ENCODE peak calls at places on chromosomes 4 and X, in nine cellular contexts. V is SK-N-SH, H is RWPE2, N is GM23248, G is spleen, U is testis, O is H9, T is cardiac muscle cell, D is body of pancreas. S is an unnamed sample.

GRCh38 chr4:22969314-22969896 is 276.7 kb downstream of the GBA3 start:
- DNase-seq in V (no peak), H (no peak), N (peak; percentile 25), G (no peak), U (no peak), O (no peak), T (no peak), D (no peak), S (peak; percentile 79)

GRCh38 chrX:104854188-104854587 is 288.2 kb downstream of the IL1RAPL2 start:
- DNase-seq in V (no peak), H (no peak), N (no peak), G (no peak), U (no peak), O (no peak), T (no peak), D (no peak), S (peak; percentile 80)

GRCh38 chr4:140152015-140152703 is 1.8 kb downstream of the MAML3 start:
- DNase-seq in V (peak; percentile 84), H (peak; percentile 67), N (peak; percentile 80), G (peak; percentile 93), U (peak; percentile 82), O (no peak), T (peak; percentile 84), D (peak; percentile 83), S (no peak)

GRCh38 chr4:77022581-77023133 is 53.1 kb downstream of the CCNI start:
- DNase-seq in V (peak; percentile 24), H (no peak), N (peak; percentile 79), G (no peak), U (no peak), O (peak; percentile 87), T (peak; percentile 24), D (no peak), S (peak; percentile 87)

GRCh38 chr4:35506161-35506560 is 738.2 kb downstream of the ARAP2 start:
- DNase-seq in V (no peak), H (no peak), N (no peak), G (no peak), U (no peak), O (no peak), T (no peak), D (no peak), S (no peak)

GRCh38 chr4:3270141-3270611 is 21.2 kb downstream of the MSANTD1 start:
- DNase-seq in V (peak; percentile 23), H (no peak), N (no peak), G (no peak), U (no peak), O (no peak), T (no peak), D (peak; percentile 76), S (peak; percentile 14)

GRCh38 chrX:9144643-9145290 is 110.8 kb upstream of the FAM9B start:
- DNase-seq in V (no peak), H (no peak), N (peak; percentile 51), G (no peak), U (no peak), O (no peak), T (no peak), D (no peak), S (no peak)

GRCh38 chr4:152680988-152681731 is 1.4 kb upstream of the TMEM154 start:
- DNase-seq in V (no peak), H (peak; percentile 79), N (peak; percentile 83), G (no peak), U (no peak), O (no peak), T (no peak), D (no peak), S (peak; percentile 93)

GRCh38 chr4:41590591-41590990 is 52.6 kb downstream of the LIMCH1 start:
- DNase-seq in V (peak; percentile 50), H (no peak), N (no peak), G (no peak), U (no peak), O (no peak), T (no peak), D (peak; percentile 35), S (no peak)

GRCh38 chrX:114344756-114345155 is 239.1 kb upstream of the HTR2C start:
- DNase-seq in V (peak; percentile 31), H (no peak), N (peak; percentile 61), G (no peak), U (no peak), O (no peak), T (peak; percentile 61), D (no peak), S (peak; percentile 7)

GRCh38 chrX:124690495-124690894 is 344.1 kb downstream of the SH2D1A start:
- DNase-seq in V (no peak), H (no peak), N (no peak), G (no peak), U (no peak), O (no peak), T (no peak), D (no peak), S (no peak)

GRCh38 chr4:38132140-38132673 is 172.0 kb downstream of the PTTG2 start:
- DNase-seq in V (peak; percentile 49), H (no peak), N (peak; percentile 99), G (no peak), U (peak; percentile 60), O (no peak), T (peak; percentile 66), D (peak; percentile 57), S (peak; percentile 99)

DNA sequence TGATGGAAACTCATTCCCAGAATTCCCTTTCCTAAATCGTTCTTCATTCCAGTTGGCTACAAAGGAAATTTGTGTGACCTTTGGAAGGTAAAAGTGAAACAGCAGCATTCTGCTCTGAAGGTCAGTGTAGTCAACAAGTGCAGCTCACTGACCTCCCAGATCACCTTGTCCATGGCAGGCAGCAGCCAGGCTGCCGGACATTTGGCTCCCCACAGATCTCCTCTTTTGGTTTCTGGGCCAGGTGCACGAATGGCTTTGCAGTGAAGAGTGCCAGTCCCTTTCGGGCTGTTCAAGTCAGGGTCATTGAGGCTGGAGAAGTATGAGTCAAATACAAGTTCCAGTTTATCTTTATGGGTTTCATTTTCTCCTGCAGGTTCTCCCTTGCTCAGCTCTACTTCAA is 14.3 kb downstream of the GPRIN3 start:
- DNase-seq in V (no peak), H (no peak), N (no peak), G (no peak), U (no peak), O (no peak), T (no peak), D (no peak), S (no peak)
- H3K4me1 ChIP-seq in V (no peaks in the 10 kb centered on the region), H (no peaks in the 10 kb centered on the region), N (peaks cover 3% of the 10 kb centered on the region), G (peaks cover 73% of the 10 kb centered on the region), U (no peaks in the 10 kb centered on the region), O (peaks cover 2% of the 10 kb centered on the region), T (peaks cover 30% of the 10 kb centered on the region), D (peaks cover 63% of the 10 kb centered on the region), S (no peaks in the 10 kb centered on the region)

DNA sequence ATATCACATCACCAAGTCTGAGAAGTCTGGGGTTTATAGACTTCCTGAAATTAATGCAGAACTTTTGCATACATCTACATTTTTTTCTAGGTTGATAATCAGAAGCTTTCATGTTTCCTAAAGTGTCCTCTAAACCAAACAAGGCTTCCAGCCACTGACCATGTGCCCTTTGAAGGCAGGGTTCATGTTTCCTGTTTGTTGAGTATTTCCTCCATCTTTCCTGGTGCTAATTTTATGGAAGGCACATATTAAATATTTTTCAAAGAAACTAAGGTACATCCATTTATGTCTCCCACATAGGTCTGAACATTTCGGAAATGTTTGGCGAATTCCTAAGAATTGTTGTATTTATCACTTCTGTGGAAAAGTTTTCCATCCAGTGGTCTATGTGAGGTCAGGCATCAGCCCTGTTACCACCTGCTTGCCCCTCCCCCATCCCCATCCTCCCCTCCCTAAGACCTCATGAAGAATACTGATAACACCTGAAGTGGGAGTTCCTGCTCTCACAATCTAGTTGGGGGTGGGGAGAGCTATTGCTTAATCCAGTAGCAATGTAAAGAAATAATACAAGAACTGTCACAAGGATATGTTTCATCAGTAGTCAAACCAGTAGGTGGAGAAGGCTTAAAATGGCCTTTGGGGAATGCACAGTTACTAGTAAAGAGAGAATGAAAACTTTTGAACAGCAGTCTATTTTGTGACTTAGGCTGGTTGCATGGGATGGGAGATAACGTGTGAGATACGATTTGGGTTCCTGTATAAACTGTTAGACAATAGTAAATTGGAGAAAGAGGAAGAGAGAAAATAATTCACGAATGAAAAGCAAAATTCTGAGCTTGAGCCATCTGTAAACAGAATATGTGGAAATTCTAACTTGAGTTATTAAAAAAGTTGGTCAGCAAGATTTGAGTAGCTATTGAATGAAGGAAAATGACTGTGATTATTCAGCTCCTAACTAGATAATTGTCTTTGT is 5.9 kb downstream of the GALNT7 start:
- DNase-seq in V (no peak), H (no peak), N (no peak), G (no peak), U (no peak), O (no peak), T (no peak), D (no peak), S (no peak)
- H3K4me1 ChIP-seq in V (peaks cover 31% of the 10 kb centered on the region), H (peaks cover 14% of the 10 kb centered on the region), N (peaks cover 8% of the 10 kb centered on the region), G (peaks cover 46% of the 10 kb centered on the region), U (peaks cover 5% of the 10 kb centered on the region), O (peaks cover 34% of the 10 kb centered on the region), T (peaks cover 16% of the 10 kb centered on the region), D (peaks cover 27% of the 10 kb centered on the region), S (peaks cover 10% of the 10 kb centered on the region)

GRCh38 chr4:6747690-6748068 is 31.7 kb downstream of the BLOC1S4 start:
- DNase-seq in V (no peak), H (no peak), N (peak; percentile 26), G (no peak), U (peak; percentile 24), O (no peak), T (no peak), D (no peak), S (no peak)
- H3K4me1 ChIP-seq in V (no peaks in the 10 kb centered on the region), H (peaks cover 10% of the 10 kb centered on the region), N (peaks cover 11% of the 10 kb centered on the region), G (peaks cover 45% of the 10 kb centered on the region), U (peaks cover 33% of the 10 kb centered on the region), O (no peaks in the 10 kb centered on the region), T (no peaks in the 10 kb centered on the region), D (peaks cover 36% of the 10 kb centered on the region), S (peaks cover 14% of the 10 kb centered on the region)

GRCh38 chr4:118757761-118758213 is 72.6 kb downstream of the METTL14 start:
- DNase-seq in V (no peak), H (no peak), N (peak; percentile 55), G (no peak), U (no peak), O (no peak), T (no peak), D (no peak), S (no peak)

GRCh38 chr4:118760092-118760491 is 74.9 kb downstream of the METTL14 start:
- DNase-seq in V (no peak), H (no peak), N (no peak), G (no peak), U (no peak), O (no peak), T (no peak), D (no peak), S (no peak)

GRCh38 chr4:118758293-118758692 is 73.1 kb downstream of the METTL14 start:
- DNase-seq in V (no peak), H (no peak), N (no peak), G (no peak), U (no peak), O (no peak), T (no peak), D (no peak), S (no peak)

GRCh38 chr4:118760493-118760892 is 75.3 kb downstream of the METTL14 start:
- DNase-seq in V (no peak), H (no peak), N (no peak), G (no peak), U (no peak), O (no peak), T (no peak), D (no peak), S (no peak)

DNA sequence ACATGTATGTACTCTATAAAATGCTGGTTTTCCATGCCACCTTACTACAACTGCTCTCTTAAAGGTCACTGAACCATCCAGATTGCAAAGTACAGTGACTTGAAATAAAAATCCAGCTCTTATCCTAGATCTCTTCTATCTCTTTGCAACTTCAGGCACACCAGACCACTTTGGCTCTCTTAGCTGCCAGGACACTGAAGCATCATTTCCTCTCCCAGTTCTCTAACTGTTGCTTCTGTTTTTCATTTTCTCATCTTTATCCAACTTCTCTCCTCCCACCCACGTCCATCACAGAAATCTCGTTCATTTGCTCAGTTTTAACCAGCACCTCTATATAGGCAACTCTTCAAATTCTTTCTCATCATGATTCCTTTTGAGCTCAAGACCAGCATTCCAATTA is 74.3 kb downstream of the METTL14 start:
- DNase-seq in V (no peak), H (no peak), N (no peak), G (no peak), U (no peak), O (no peak), T (no peak), D (no peak), S (no peak)
- H3K4me1 ChIP-seq in V (peaks cover 62% of the 10 kb centered on the region), H (no peaks in the 10 kb centered on the region), N (peaks cover 73% of the 10 kb centered on the region), G (peaks cover 9% of the 10 kb centered on the region), U (peaks cover 61% of the 10 kb centered on the region), O (no peaks in the 10 kb centered on the region), T (no peaks in the 10 kb centered on the region), D (peaks cover 46% of the 10 kb centered on the region), S (peaks cover 6% of the 10 kb centered on the region)

S was measured in astrocyte.